ENCODE peak calls at places on chromosomes 5 and 9, in eight cellular contexts. W is progenitor cell of endocrine pancreas, H is suprapubic skin, E is GM13976, Y is heart left ventricle, U is vagina, B is astrocyte of the spinal cord, F is tibial nerve. S is an unnamed sample.

GRCh38 chr5:141192110-141192725 is at the start of gene PCDHB10:
- DNase-seq in U (no peak), W (no peak), B (no peak), F (no peak), E (no peak), Y (no peak), H (no peak), S (peak)

GRCh38 chr9:129014124-129014523 is 14.0 kb downstream of the SH3GLB2 start:
- DNase-seq in H (no peak), E (no peak), U (no peak), Y (no peak), B (no peak), W (no peak), F (no peak), S (no peak)

GRCh38 chr5:131589510-131590348 is 45.3 kb downstream of the RAPGEF6 start:
- DNase-seq in F (no peak), U (no peak), W (peak), B (peak), H (no peak), E (peak), Y (no peak), S (peak)

GRCh38 chr5:148202531-148203092 is at the start of gene SPINK6:
- DNase-seq in B (peak), F (no peak), H (no peak), E (no peak), W (no peak), U (no peak), Y (no peak), S (no peak)

GRCh38 chr5:146291421-146292074 is 47.1 kb upstream of the POU4F3 start:
- DNase-seq in H (no peak), F (no peak), U (no peak), E (peak), B (peak), Y (no peak), W (no peak), S (peak)

GRCh38 chr5:41399840-41400239 is 110.6 kb downstream of the PLCXD3 start:
- DNase-seq in Y (no peak), U (no peak), H (no peak), F (no peak), E (no peak), B (no peak), W (no peak), S (no peak)

GRCh38 chr9:85522459-85523092 is 219.2 kb downstream of the AGTPBP1 start:
- DNase-seq in B (peak), F (peak), W (peak), H (peak), E (peak), U (no peak), Y (peak), S (peak)

GRCh38 chr9:124035001-124035650 is 23.6 kb downstream of the LHX2 start:
- DNase-seq in Y (no peak), U (no peak), F (no peak), H (peak), W (no peak), B (no peak), E (no peak), S (no peak)

GRCh38 chr5:140855772-140856674 is at the start of gene PCDHA10:
- DNase-seq in F (no peak), E (no peak), B (peak), U (no peak), W (no peak), H (no peak), Y (no peak), S (no peak)

GRCh38 chr9:76107487-76107886 is 217.0 kb downstream of the PCSK5 start:
- DNase-seq in E (no peak), H (no peak), F (peak), B (peak), W (no peak), U (no peak), Y (peak), S (no peak)

GRCh38 chr5:179267671-179268071 is 77.6 kb downstream of the ADAMTS2 start:
- DNase-seq in B (no peak), H (peak), E (no peak), F (no peak), Y (no peak), U (peak), W (no peak), S (no peak)

GRCh38 chr9:78031826-78032598 is 401 bp upstream of the GNAQ start:
- DNase-seq in U (peak), Y (peak), H (peak), E (peak), W (peak), F (peak), B (peak), S (peak)

DNA sequence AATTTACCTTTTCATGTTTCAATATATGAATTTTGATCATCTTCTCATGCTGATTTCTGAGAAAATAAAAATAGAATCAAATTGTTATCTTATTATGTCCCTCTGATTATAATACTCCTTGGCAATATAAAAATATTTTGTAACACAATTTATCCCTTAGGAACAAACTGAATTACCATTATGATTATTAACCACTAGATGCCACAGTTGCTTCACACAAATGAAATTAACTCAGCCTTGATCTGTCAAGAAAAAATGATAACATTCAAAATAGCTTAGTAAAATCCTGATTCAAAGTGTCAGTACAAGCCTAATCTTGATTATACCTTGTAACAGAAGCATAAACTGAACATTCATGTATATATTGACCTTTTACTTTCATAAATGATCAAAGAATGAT is 4.8 kb upstream of the CHSY3 start:
- DNase-seq in Y (no peak), H (no peak), B (peak), U (no peak), W (no peak), E (no peak), F (no peak), S (no peak)
- TF ChIP-seq CTCF in Y (peak), H (no peak), B (peak), U (no peak), W (peak), E (no peak), F (peak), S (no peak)

DNA sequence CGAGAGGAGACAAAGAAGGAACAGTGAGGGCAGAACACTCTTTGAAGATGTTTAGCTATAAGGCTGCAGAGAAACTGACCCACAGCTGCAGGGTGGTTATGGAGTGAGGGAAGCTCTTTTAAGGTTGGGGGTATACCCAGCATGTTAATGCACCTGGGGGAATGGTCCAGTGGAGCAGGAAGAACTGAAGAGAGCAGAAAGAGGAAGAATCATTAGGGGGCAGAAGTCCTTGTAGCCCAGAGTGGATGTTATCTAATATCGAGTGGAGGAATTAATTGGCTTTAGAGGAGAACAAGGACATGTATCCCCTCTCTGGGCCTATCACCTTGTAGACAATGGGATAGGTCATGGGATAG is 7.7 kb downstream of the IL4 start:
- DNase-seq in H (no peak), E (no peak), Y (no peak), W (no peak), U (no peak), B (no peak), F (no peak), S (no peak)
- TF ChIP-seq CTCF in H (no peak), E (no peak), Y (no peak), W (no peak), U (no peak), B (no peak), F (no peak), S (no peak)

GRCh38 chr9:121055642-121056143 is 5.6 kb upstream of the C5 start:
- DNase-seq in E (no peak), B (no peak), H (no peak), W (no peak), Y (no peak), U (no peak), F (no peak), S (no peak)
- TF ChIP-seq CTCF in E (no peak), B (peak), H (peak), W (peak), Y (no peak), U (no peak), F (no peak), S (peak)

GRCh38 chr5:65037845-65038815 is 269.4 kb downstream of the CWC27 start:
- DNase-seq in B (no peak), F (no peak), H (no peak), Y (peak), W (no peak), E (no peak), U (no peak), S (no peak)
- TF ChIP-seq CTCF in B (peak), F (no peak), H (no peak), Y (peak), W (peak), E (no peak), U (no peak), S (peak)

DNA sequence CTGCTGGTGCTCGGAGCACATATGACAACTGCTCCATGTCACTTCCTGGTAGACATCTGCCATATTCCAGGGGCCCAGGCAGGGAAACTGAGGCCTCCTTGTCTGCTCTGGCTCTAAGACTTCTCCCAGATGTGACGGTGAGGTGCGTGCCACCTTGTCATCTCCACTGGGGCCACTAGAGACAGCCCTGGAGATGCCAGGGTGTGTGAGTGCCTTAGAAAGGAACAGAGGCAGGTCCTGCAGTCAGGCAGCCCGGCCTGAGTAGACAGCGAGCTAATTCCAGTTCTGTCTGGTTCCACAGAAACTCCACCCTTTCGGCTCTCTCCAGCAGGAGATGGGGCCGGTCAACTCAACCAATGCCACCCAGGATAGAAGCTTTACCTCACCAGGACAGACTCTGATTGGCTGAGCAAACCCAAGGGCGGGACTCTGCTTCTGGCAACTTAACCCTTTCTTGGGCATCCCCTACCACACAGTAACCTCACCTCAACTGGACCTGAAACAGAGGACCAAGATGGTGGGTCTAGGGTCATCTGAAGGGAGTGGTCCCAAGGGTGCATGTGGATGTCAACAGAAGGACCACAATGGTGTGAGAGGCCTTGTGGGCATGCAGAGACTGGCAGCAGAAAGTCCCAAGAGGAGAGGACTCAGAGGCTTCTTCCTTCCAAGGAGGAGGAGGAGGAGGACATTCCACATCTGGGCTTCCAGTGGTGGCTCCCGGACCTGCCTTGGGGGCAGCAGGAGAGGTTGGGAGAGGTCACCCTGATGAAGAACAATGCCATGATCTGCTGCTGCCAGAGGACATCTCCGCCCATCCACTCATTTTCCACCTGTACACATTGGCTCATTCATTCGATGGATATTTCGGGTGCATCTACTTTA is 77.7 kb downstream of the RGS3 start:
- DNase-seq in U (no peak), H (peak), B (peak), W (no peak), Y (peak), F (no peak), E (no peak), S (no peak)
- TF ChIP-seq CTCF in U (no peak), H (no peak), B (no peak), W (no peak), Y (no peak), F (no peak), E (no peak), S (no peak)

DNA sequence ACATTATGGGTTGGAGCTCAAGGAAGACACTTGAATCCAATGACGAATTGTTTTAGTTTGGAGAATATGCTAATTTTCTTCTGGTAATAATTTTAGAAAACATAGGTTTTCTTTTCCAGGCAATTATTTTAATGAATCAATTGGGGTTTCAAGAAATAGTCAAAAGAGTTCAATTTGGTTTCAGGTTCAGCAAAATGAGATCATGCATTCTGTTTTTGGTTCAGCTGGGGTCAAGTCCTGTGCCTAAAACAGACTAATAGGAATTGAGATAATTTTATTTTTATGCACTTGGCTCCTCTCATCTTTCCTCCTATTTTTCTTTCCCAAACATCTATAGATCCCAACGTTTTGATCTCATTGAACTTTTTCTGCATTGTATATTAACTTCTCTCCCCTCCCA is 596.8 kb downstream of the RAB3C start:
- DNase-seq in U (no peak), W (no peak), B (no peak), F (no peak), H (no peak), E (no peak), Y (no peak), S (no peak)
- TF ChIP-seq CTCF in U (no peak), W (no peak), B (no peak), F (no peak), H (no peak), E (no peak), Y (no peak), S (no peak)

GRCh38 chr9:130263601-130264413 is 1.8 kb upstream of the HMCN2 start:
- DNase-seq in U (no peak), B (no peak), Y (peak), W (no peak), E (no peak), H (peak), F (no peak), S (peak)
- TF ChIP-seq CTCF in U (no peak), B (no peak), Y (no peak), W (no peak), E (no peak), H (no peak), F (no peak), S (no peak)

GRCh38 chr9:90219548-90220118 is 423.0 kb downstream of the DIRAS2 start:
- DNase-seq in W (no peak), E (peak), F (peak), U (no peak), B (no peak), Y (peak), H (no peak), S (peak)
- TF ChIP-seq CTCF in W (peak), E (peak), F (no peak), U (no peak), B (no peak), Y (peak), H (peak), S (peak)

GRCh38 chr9:22240619-22241018 is 206.0 kb upstream of the DMRTA1 start:
- DNase-seq in W (no peak), U (no peak), E (peak), Y (no peak), B (peak), H (no peak), F (no peak), S (peak)

GRCh38 chr9:22241611-22242010 is 205.0 kb upstream of the DMRTA1 start:
- DNase-seq in E (no peak), F (no peak), H (no peak), B (no peak), Y (no peak), U (no peak), W (no peak), S (no peak)

GRCh38 chr9:22241024-22241423 is 205.6 kb upstream of the DMRTA1 start:
- DNase-seq in Y (no peak), H (no peak), F (no peak), U (no peak), W (no peak), B (no peak), E (no peak), S (no peak)

GRCh38 chr9:22238809-22239684 is 207.6 kb upstream of the DMRTA1 start:
- DNase-seq in H (no peak), Y (no peak), W (no peak), E (no peak), B (peak), F (no peak), U (no peak), S (no peak)

DNA sequence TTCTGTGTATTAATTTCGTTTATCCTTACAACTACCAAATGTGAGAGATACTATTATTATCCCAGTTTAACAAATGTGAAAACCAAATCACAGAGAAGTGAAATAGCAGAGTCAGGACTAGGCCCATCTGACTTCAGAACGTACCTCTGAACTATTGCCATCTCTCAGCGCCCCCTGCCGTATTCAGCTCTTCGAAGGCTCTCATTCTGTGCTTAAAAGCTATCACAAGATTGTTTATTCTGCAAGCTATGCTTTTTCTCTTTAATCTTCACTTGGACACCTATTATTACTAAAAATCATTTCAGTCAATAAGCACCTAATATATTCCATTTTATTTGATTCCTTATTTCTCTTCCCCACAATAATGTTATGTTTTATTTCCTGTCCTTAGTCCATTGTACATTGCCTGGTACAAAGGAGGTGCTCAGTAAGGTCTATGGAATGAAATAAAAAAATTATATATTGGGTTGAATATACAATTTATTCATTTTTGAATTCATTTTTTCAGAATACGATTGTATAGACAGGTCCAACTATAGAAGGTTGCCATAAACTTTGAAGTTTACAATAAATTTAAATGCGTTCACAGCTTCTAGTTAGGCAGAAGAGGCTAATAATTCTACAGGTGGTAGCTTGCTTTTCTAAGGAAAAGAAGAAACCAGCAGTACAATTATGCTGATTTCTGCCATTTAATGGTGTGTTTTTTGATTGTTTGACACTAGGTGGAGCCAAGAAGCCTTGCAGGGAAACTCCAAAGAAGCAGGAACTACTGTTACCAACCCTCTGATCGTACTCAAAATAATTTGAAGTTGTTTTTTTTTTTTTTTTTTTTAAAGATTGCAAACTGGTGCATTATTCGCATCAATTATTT is 202.2 kb upstream of the DMRTA1 start:
- DNase-seq in B (peak), F (peak), Y (no peak), H (no peak), E (peak), W (no peak), U (no peak), S (peak)
- TF ChIP-seq CTCF in B (peak), F (no peak), Y (peak), H (peak), E (peak), W (peak), U (no peak), S (peak)

DNA sequence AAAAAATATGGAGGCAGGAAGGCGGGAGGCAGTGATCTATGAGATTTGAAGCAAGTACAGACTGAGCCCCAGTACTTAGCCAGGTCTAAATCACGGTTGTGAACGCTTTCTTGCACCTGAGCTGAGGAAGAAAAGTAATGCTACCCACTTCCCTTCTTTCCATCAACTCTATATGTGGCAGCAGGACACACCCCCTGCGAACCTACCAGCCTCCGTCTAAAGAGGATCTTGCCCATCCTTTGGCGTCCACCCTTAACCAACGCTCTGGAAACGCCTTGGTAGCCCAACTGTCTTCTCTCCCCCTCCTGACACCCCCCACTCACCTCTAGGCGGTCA is 545 bp downstream of the HMGCS1 start:
- DNase-seq in B (no peak), Y (no peak), W (no peak), U (no peak), F (no peak), H (no peak), E (no peak), S (no peak)
- TF ChIP-seq CTCF in B (no peak), Y (no peak), W (peak), U (no peak), F (no peak), H (no peak), E (no peak), S (no peak)

S was measured in activated CD8-positive, alpha-beta T cell treated with anti-CD3 and anti-CD28 coated beads for 36 hours.